ENCODE peak calls at places on chromosomes 3 and 15, in nine cellular contexts. W, E, K, R, U, B, H, I and A are unnamed samples.
A peak's percentile ranks its signal among the peaks of the same experiment; 100 is the strongest.

GRCh38 chr3:4950351-4950784 is 28.9 kb upstream of the BHLHE40 start:
- DNase-seq in W (no peak), H (no peak), U (no peak), B (no peak), I (no peak), E (no peak), K (peak; percentile 28), R (no peak), A (no peak)

GRCh38 chr3:178352300-178353021 is 183.8 kb upstream of the KCNMB2 start:
- DNase-seq in H (no peak), R (no peak), E (peak; percentile 94), K (peak; percentile 90), W (no peak), U (no peak), B (no peak), I (no peak), A (no peak)

GRCh38 chr3:108406661-108407206 is 103.7 kb downstream of the MYH15 start:
- DNase-seq in R (peak; percentile 63), W (peak; percentile 16), K (peak; percentile 83), H (no peak), I (peak; percentile 30), U (no peak), B (no peak), E (peak; percentile 80), A (peak; percentile 76)

GRCh38 chr3:152650177-152650576 is 184.8 kb upstream of the P2RY1 start:
- DNase-seq in W (peak; percentile 25), B (no peak), K (peak; percentile 3), I (peak; percentile 73), U (no peak), R (no peak), E (no peak), H (no peak), A (peak; percentile 96)

GRCh38 chr3:16419640-16420039 is 93.9 kb downstream of the RFTN1 start:
- DNase-seq in U (no peak), K (peak; percentile 81), E (no peak), R (no peak), B (no peak), W (no peak), H (no peak), I (no peak), A (no peak)

GRCh38 chr3:46442591-46443530 is 21.8 kb downstream of the LTF start:
- DNase-seq in K (peak; percentile 62), W (no peak), R (no peak), U (no peak), B (no peak), H (no peak), E (no peak), I (no peak), A (no peak)

GRCh38 chr3:170049146-170050000 is 11.6 kb downstream of the GPR160 start:
- DNase-seq in B (no peak), W (no peak), U (no peak), R (no peak), K (peak; percentile 65), H (no peak), I (no peak), E (peak; percentile 97), A (no peak)

GRCh38 chr3:43389388-43390254 is 103.3 kb downstream of the SNRK start:
- DNase-seq in R (no peak), W (no peak), K (peak; percentile 97), E (peak; percentile 73), U (peak; percentile 70), H (peak; percentile 51), B (peak; percentile 59), I (no peak), A (peak; percentile 31)

GRCh38 chr3:141122455-141123030 is 71.4 kb downstream of the SPSB4 start:
- DNase-seq in B (no peak), E (no peak), I (no peak), H (no peak), U (no peak), R (no peak), W (no peak), K (no peak), A (no peak)

GRCh38 chr15:58232273-58233065 is 94.3 kb downstream of the AQP9 start:
- DNase-seq in K (no peak), I (no peak), H (no peak), E (no peak), R (no peak), W (no peak), B (no peak), U (no peak), A (no peak)

GRCh38 chr3:129161860-129162271 is 1.0 kb upstream of the ISY1 start:
- DNase-seq in E (peak; percentile 39), I (no peak), U (peak; percentile 3), K (no peak), H (no peak), W (no peak), B (no peak), R (no peak), A (no peak)

GRCh38 chr3:53109190-53109589 is 21.0 kb downstream of the RFT1 start:
- DNase-seq in U (no peak), E (peak; percentile 78), R (no peak), H (no peak), W (no peak), I (no peak), B (no peak), K (peak; percentile 83), A (no peak)

GRCh38 chr3:12884104-12884742 is 42.9 kb upstream of the RPL32 start:
- DNase-seq in K (no peak), R (no peak), H (no peak), E (no peak), U (no peak), I (peak; percentile 55), B (no peak), W (no peak), A (peak; percentile 61)

GRCh38 chr15:49876401-49877038 is 242.5 kb downstream of the ATP8B4 start:
- DNase-seq in U (no peak), W (no peak), H (no peak), R (no peak), B (no peak), K (no peak), E (no peak), I (no peak), A (peak; percentile 16)

GRCh38 chr15:92451225-92451825 is 57.6 kb downstream of the ST8SIA2 start:
- DNase-seq in B (no peak), R (no peak), W (no peak), H (no peak), I (no peak), U (no peak), E (peak; percentile 65), K (no peak), A (no peak)

GRCh38 chr15:90660195-90660995 is 56.8 kb upstream of the BLM start:
- DNase-seq in E (peak; percentile 90), K (peak; percentile 90), H (peak; percentile 63), U (peak; percentile 27), I (no peak), R (no peak), W (no peak), B (peak; percentile 55), A (no peak)

GRCh38 chr3:73490453-73491311 is 134.1 kb downstream of the PDZRN3 start:
- DNase-seq in K (peak; percentile 30), W (no peak), E (no peak), R (no peak), I (no peak), B (no peak), H (no peak), U (no peak), A (no peak)

GRCh38 chr15:99096173-99096893 is 8.5 kb upstream of the SYNM start:
- DNase-seq in E (no peak), W (no peak), H (no peak), B (no peak), U (no peak), R (no peak), K (no peak), I (no peak), A (no peak)

GRCh38 chr3:29481969-29482767 is 201.3 kb downstream of the RBMS3 start:
- DNase-seq in H (no peak), I (no peak), K (no peak), E (no peak), R (no peak), W (no peak), U (no peak), B (no peak), A (no peak)